ENCODE peak calls at places on chromosomes 4 and X, in nine cellular contexts. U is right lobe of liver, O is PC-9, I is A549, Y is H1, M is psoas muscle, C is adrenal gland, R is lower lobe of right lung, V is fibroblast of lung. D is an unnamed sample.

GRCh38 chrX:19535481-19535880 is 20.2 kb upstream of the MAP3K15 start:
- DNase-seq in C (no peak), Y (no peak), O (peak; percentile 38), V (peak; percentile 65), M (no peak), R (no peak), U (no peak), I (peak; percentile 42), D (no peak)

GRCh38 chrX:40778861-40779575 is 43.7 kb upstream of the MED14 start:
- DNase-seq in C (no peak), U (no peak), R (no peak), I (no peak), O (peak; percentile 39), V (peak; percentile 48), M (no peak), Y (no peak), D (no peak)

GRCh38 chr4:110442309-110442708 is 33.6 kb upstream of the ENPEP start:
- DNase-seq in O (no peak), R (no peak), V (no peak), I (no peak), Y (no peak), M (no peak), C (no peak), U (no peak), D (no peak)

GRCh38 chr4:99117876-99118693 is 26.0 kb downstream of the ADH4 start:
- DNase-seq in I (no peak), C (no peak), M (no peak), R (no peak), Y (no peak), O (no peak), U (no peak), V (peak; percentile 63), D (no peak)

GRCh38 chr4:172979332-172979731 is 189.3 kb upstream of the GALNT7 start:
- DNase-seq in R (no peak), M (no peak), I (no peak), U (no peak), O (no peak), C (no peak), V (no peak), Y (no peak), D (no peak)

GRCh38 chr4:130825283-130825682 is 1729.3 kb downstream of the C4orf33 start:
- DNase-seq in I (no peak), O (no peak), M (no peak), R (no peak), V (peak; percentile 0), Y (no peak), C (no peak), U (no peak), D (no peak)

GRCh38 chr4:70754470-70754869 is 32.7 kb downstream of the RUFY3 start:
- DNase-seq in O (no peak), M (no peak), U (no peak), R (no peak), C (no peak), I (no peak), V (no peak), Y (no peak), D (no peak)

GRCh38 chr4:118941149-118941548 is 52.5 kb downstream of the SYNPO2 start:
- DNase-seq in Y (no peak), M (no peak), V (peak; percentile 37), U (no peak), R (no peak), C (no peak), I (no peak), O (no peak), D (no peak)

GRCh38 chrX:5644786-5645185 is 583.9 kb downstream of the NLGN4X start:
- DNase-seq in I (no peak), O (no peak), R (no peak), Y (no peak), U (no peak), V (no peak), M (no peak), C (no peak), D (no peak)

GRCh38 chr4:89111833-89112563 is 665 bp downstream of the TIGD2 start:
- DNase-seq in O (peak; percentile 92), I (peak; percentile 25), U (no peak), C (no peak), R (no peak), Y (no peak), V (peak; percentile 97), M (no peak), D (no peak)

GRCh38 chr4:88696620-88697019 is 1.0 kb downstream of the NAP1L5 start:
- DNase-seq in Y (no peak), I (no peak), C (no peak), M (no peak), R (no peak), U (no peak), V (peak; percentile 51), O (no peak), D (no peak)

GRCh38 chr4:7403001-7403400 is 31.7 kb downstream of the PSAPL1 start:
- DNase-seq in R (no peak), U (no peak), I (no peak), O (peak; percentile 75), C (no peak), Y (no peak), V (no peak), M (no peak), D (peak; percentile 29)

DNA sequence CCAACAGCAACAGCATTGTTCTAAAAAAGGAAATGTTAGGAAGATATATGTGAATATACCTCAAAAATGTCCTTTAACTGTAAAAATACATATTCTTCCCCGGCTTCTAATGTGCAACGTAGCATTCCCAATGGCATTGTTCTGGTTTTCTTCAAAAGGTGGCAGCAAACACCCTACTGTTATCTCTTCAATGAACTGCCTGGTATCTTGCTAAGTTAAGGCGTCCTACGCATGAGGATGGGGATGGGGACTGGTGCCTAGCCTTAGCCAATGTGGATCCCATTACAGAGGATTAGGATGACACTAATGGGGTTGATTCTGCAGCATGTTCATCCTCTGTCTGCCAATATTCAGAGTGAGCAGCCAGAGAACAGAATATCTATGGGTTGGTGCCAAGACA is 334.9 kb upstream of the ADGRL3 start:
- DNase-seq in C (no peak), U (no peak), Y (no peak), O (no peak), V (peak; percentile 15), M (no peak), R (no peak), I (no peak), D (no peak)
- TF ChIP-seq CTCF in C (no peak), U (no peak), Y (peak; percentile 62), O (no peak), V (peak; percentile 20), M (no peak), R (peak; percentile 16), I (no peak), D (peak; percentile 27)

GRCh38 chr4:142660728-142661127 is 185.4 kb downstream of the INPP4B start:
- DNase-seq in Y (no peak), R (no peak), O (no peak), C (no peak), M (no peak), U (no peak), I (no peak), V (no peak), D (no peak)
- H3K9me3 ChIP-seq in Y (peaks cover 22% of the 10 kb centered on the region), R (peaks cover 23% of the 10 kb centered on the region), O (peaks cover 16% of the 10 kb centered on the region), C (peaks cover 8% of the 10 kb centered on the region), M (peaks cover 28% of the 10 kb centered on the region), U (peaks cover 11% of the 10 kb centered on the region), I (peaks cover 25% of the 10 kb centered on the region), V (peaks cover 3% of the 10 kb centered on the region), D (peaks cover 51% of the 10 kb centered on the region)

GRCh38 chr4:85825937-85826678 is 351.2 kb downstream of the ARHGAP24 start:
- DNase-seq in V (peak; percentile 51), M (no peak), U (no peak), Y (peak; percentile 56), C (no peak), I (peak; percentile 4), O (no peak), R (no peak), D (no peak)

GRCh38 chr4:85824166-85824945 is 349.4 kb downstream of the ARHGAP24 start:
- DNase-seq in M (no peak), R (no peak), V (no peak), I (no peak), O (no peak), U (no peak), Y (no peak), C (no peak), D (no peak)

GRCh38 chr4:85831647-85832046 is 356.7 kb downstream of the ARHGAP24 start:
- DNase-seq in C (no peak), Y (no peak), V (no peak), O (no peak), M (no peak), U (no peak), I (no peak), R (no peak), D (no peak)

GRCh38 chr4:85829276-85830051 is 354.5 kb downstream of the ARHGAP24 start:
- DNase-seq in O (no peak), C (no peak), U (no peak), M (no peak), V (peak; percentile 22), Y (no peak), I (no peak), R (no peak), D (no peak)

DNA sequence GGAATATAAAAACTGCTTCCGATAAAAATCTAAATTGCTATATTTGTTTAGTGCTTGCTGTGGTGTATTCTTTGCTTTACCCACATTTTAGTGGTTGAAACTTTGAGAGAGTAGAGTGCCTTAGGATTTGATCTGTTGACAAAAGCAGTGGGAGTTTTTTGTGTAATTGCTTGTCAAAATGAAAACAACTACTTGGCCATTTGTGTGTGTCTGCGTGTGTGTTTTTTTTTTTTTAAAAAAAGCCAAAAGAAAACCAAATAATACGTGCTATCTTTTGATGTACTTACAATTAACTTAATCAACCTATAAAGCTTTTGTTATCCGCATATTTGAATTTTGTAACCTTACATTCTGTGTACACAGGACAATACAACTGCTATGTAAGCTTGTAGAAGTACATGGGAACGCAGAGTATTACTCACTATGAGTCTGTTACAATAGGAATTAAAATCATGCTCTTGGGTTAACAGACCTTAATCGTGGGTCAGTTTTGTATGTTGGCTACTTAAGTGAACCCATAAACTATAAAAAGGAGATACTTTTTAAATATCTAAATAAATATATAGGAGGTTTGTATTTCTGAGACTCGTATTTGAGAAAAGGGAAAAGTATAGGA is 353.5 kb downstream of the ARHGAP24 start:
- DNase-seq in U (no peak), M (no peak), V (no peak), C (no peak), O (no peak), I (no peak), R (no peak), Y (no peak), D (no peak)
- H3K4me3 ChIP-seq in U (peak overlapping the region; percentile 1), M (peak overlapping the region; percentile 64), V (peak overlapping the region; percentile 8), C (no peak overlapping the region), O (no peak overlapping the region), I (peak overlapping the region; percentile 35), R (peak overlapping the region; percentile 25), Y (no peak overlapping the region), D (peak overlapping the region; percentile 58)

GRCh38 chrX:26783512-26784225 is 567.7 kb downstream of the MAGEB5 start:
- DNase-seq in U (no peak), R (no peak), C (peak; percentile 47), M (no peak), V (peak; percentile 65), I (no peak), Y (peak; percentile 44), O (no peak), D (no peak)

DNA sequence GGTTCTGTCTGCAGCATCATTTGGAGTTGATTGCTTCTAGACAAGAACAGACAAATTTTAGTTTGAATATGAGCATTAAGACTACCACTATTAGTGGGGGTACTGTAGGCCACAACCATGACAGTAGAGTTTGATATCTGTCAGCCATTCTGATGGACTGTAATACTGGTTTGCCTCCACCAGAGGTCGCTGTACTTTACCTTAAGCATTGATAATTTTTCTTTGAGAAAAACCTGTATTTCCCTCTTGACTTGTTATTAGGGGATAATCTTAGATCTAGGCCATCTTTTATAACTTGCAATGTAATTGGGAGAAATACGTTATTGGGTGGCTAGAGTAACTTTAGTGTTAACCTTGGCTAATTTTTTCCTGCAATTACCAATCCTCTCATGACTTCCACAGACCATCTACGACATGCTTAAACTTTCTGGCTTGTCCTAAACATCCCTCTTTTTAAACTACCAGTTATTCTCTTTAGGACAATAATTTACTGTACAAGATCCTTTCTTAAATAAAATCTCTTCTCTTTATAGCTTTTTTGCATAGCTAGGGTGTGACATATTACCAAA is 562.4 kb downstream of the MAGEB5 start:
- DNase-seq in V (no peak), U (no peak), I (no peak), C (no peak), R (no peak), M (no peak), Y (no peak), O (no peak), D (no peak)
- TF ChIP-seq CTCF in V (peak; percentile 23), U (no peak), I (no peak), C (no peak), R (no peak), M (peak; percentile 20), Y (peak; percentile 24), O (peak; percentile 56), D (no peak)

D was measured in left ventricle myocardium inferior.